ENCODE peak calls at places on chromosomes 13 and 19, in six cellular contexts. P is mesenchymal stem cell, V is GM23248, Y is cardiac muscle cell, U is H9, B is psoas muscle. M is an unnamed sample.

GRCh38 chr13:102680842-102681725 is 13.8 kb downstream of the METTL21C start:
- DNase-seq in P (no peak), B (no peak), V (peak; percentile 47), Y (no peak), U (no peak), M (no peak)

GRCh38 chr19:3404324-3405260 is 38.2 kb downstream of the NFIC start:
- DNase-seq in P (peak; percentile 36), V (peak; percentile 97), U (no peak), B (peak; percentile 96), Y (no peak), M (peak; percentile 64)

GRCh38 chr13:75279834-75280369 is 202.1 kb downstream of the TBC1D4 start:
- DNase-seq in B (no peak), Y (no peak), P (no peak), V (no peak), U (no peak), M (peak; percentile 29)

GRCh38 chr13:111511805-111512504 is 191.5 kb downstream of the TEX29 start:
- DNase-seq in Y (no peak), B (no peak), P (no peak), U (peak; percentile 26), V (no peak), M (no peak)

GRCh38 chr13:82654851-82655517 is 1227.3 kb downstream of the SLITRK1 start:
- DNase-seq in V (peak; percentile 77), U (no peak), B (peak; percentile 86), Y (no peak), P (no peak), M (peak; percentile 58)

GRCh38 chr13:97000295-97000925 is 6.1 kb upstream of the OXGR1 start:
- DNase-seq in U (no peak), B (no peak), P (peak; percentile 15), Y (no peak), V (peak; percentile 79), M (no peak)

GRCh38 chr13:114099191-114099590 is 33.2 kb downstream of the RASA3 start:
- DNase-seq in V (peak; percentile 94), P (peak; percentile 99), U (peak; percentile 86), B (peak; percentile 94), Y (peak; percentile 82), M (peak; percentile 73)

GRCh38 chr13:58488251-58488650 is 856.7 kb downstream of the PCDH17 start:
- DNase-seq in B (no peak), P (no peak), Y (no peak), V (no peak), U (no peak), M (no peak)

GRCh38 chr13:104171132-104171531 is 1104.9 kb upstream of the SLC10A2 start:
- DNase-seq in Y (no peak), P (no peak), B (no peak), V (no peak), U (no peak), M (no peak)

GRCh38 chr13:73717632-73718031 is 416.6 kb downstream of the KLF12 start:
- DNase-seq in U (no peak), P (peak; percentile 48), B (no peak), Y (no peak), V (peak; percentile 7), M (no peak)

GRCh38 chr13:114069376-114070097 is 62.9 kb downstream of the RASA3 start:
- DNase-seq in V (no peak), P (no peak), Y (no peak), U (no peak), B (no peak), M (no peak)

GRCh38 chr13:110524484-110525254 is 36.9 kb downstream of the RAB20 start:
- DNase-seq in B (no peak), P (no peak), U (no peak), Y (no peak), V (no peak), M (peak; percentile 89)

GRCh38 chr19:38204096-38204495 is 19.9 kb downstream of the DPF1 start:
- DNase-seq in U (no peak), P (no peak), V (no peak), Y (no peak), B (no peak), M (no peak)

GRCh38 chr13:40026741-40027140 is 371.3 kb downstream of the COG6 start:
- DNase-seq in V (no peak), U (no peak), P (no peak), Y (no peak), B (no peak), M (no peak)

GRCh38 chr19:604355-604754 is 14.7 kb downstream of the HCN2 start:
- DNase-seq in B (no peak), P (no peak), U (peak; percentile 31), Y (no peak), V (peak; percentile 30), M (no peak)

GRCh38 chr19:46755077-46755852 is 9.0 kb upstream of the STRN4 start:
- DNase-seq in P (peak; percentile 44), B (no peak), V (peak; percentile 67), Y (no peak), U (no peak), M (no peak)

GRCh38 chr19:39631178-39631577 is 24.5 kb upstream of the LGALS16 start:
- DNase-seq in Y (no peak), P (no peak), U (no peak), V (no peak), B (no peak), M (no peak)

GRCh38 chr19:18991468-18991867 is 41.8 kb downstream of the SUGP2 start:
- DNase-seq in V (no peak), U (no peak), B (no peak), P (no peak), Y (no peak), M (no peak)

DNA sequence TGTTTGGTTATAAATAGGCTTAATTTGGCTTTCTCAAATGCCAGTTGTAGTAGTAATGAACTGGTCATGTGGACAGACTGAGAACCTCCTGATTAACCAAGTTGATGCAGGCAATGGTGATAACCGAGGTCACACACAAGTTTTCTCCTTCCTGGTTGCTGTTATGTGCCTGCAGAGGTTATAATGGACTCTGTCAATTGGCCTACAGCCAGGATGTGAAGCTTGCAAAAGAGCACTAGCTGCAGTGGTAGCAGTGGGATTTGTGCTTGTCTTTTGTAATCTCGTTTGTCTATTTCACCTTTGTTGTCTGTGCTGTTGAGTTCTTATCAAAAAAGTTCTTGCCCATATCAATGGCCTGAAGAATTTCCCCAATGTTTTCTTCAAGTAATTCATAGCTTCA is 20.6 kb downstream of the OR10H3 start:
- DNase-seq in Y (no peak), U (no peak), B (no peak), P (no peak), V (no peak), M (no peak)
- H3K9me3 ChIP-seq in Y (no peaks in the 10 kb centered on the region), U (peaks cover 65% of the 10 kb centered on the region), B (no peaks in the 10 kb centered on the region), P (no peaks in the 10 kb centered on the region), V (no peaks in the 10 kb centered on the region), M (no peaks in the 10 kb centered on the region)

GRCh38 chr13:41271456-41272285 is 8.3 kb upstream of the MTRF1 start:
- DNase-seq in Y (no peak), B (no peak), P (no peak), U (no peak), V (no peak), M (no peak)

GRCh38 chr13:41267106-41267505 is 3.7 kb upstream of the MTRF1 start:
- DNase-seq in B (no peak), Y (no peak), U (no peak), V (peak; percentile 10), P (no peak), M (no peak)

GRCh38 chr13:41273806-41274441 is 10.5 kb upstream of the MTRF1 start:
- DNase-seq in B (no peak), U (no peak), P (no peak), Y (no peak), V (no peak), M (no peak)

GRCh38 chr13:41263261-41263971 is at the start of gene MTRF1:
- DNase-seq in B (peak; percentile 88), Y (peak; percentile 77), U (peak; percentile 78), V (peak; percentile 88), P (peak; percentile 82), M (peak; percentile 83)

DNA sequence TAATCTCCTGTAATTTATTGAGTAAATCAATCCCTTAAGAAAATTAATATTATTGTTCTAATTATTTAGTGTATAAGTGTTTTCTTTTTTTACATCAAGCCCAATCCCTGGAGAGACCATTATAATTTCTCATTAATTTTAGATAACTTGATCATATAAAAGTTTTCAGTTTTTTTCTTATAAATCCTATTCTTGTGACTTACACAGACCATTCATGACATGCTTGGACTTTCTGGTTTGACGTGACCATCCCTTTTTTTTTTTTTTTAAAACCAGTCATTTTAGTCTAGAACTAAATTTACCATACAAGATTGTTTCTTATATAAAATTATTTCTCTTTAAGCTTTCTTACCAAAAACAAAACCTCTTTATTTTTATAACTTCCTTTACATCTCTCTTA is 5.4 kb upstream of the MTRF1 start:
- DNase-seq in Y (peak; percentile 23), P (peak; percentile 49), B (no peak), V (peak; percentile 25), U (no peak), M (no peak)
- H3K9me3 ChIP-seq in Y (peaks cover 4% of the 10 kb centered on the region), P (peaks cover 14% of the 10 kb centered on the region), B (no peaks in the 10 kb centered on the region), V (peaks cover 4% of the 10 kb centered on the region), U (peaks cover 12% of the 10 kb centered on the region), M (peaks cover 22% of the 10 kb centered on the region)

GRCh38 chr19:6894313-6894712 is 6.9 kb downstream of the ADGRE1 start:
- DNase-seq in Y (no peak), V (no peak), U (no peak), B (no peak), P (no peak), M (no peak)

GRCh38 chr19:6888967-6889366 is 1.6 kb downstream of the ADGRE1 start:
- DNase-seq in U (no peak), P (no peak), Y (no peak), V (no peak), B (no peak), M (no peak)

GRCh38 chr19:6887326-6887725 is at the start of gene ADGRE1:
- DNase-seq in V (no peak), U (no peak), P (no peak), B (no peak), Y (no peak), M (no peak)

GRCh38 chr19:6890421-6890913 is 3.1 kb downstream of the ADGRE1 start:
- DNase-seq in U (no peak), Y (no peak), V (no peak), P (no peak), B (no peak), M (no peak)

DNA sequence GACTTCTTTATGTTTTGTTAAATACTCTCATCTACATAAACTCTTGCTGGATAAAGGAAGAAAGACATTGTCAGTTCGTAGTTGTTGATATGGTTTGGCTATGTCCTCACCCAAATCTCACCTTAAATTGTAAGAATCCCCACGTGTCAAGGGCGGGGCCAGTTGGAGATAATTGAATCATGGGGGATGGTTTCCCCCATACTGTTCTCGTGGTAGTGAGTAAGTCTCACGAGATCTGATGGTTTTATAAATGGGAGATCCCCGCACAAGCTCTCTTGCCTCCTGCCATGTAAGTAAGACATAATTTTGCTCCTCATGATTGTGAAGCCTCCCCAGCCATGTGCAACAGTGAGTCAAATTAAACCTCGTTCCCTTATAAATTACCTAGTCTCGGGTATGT is 3.6 kb downstream of the ADGRE1 start:
- DNase-seq in Y (no peak), U (no peak), V (no peak), B (no peak), P (no peak), M (no peak)
- H3K9me3 ChIP-seq in Y (no peaks in the 10 kb centered on the region), U (peaks cover 36% of the 10 kb centered on the region), V (no peaks in the 10 kb centered on the region), B (no peaks in the 10 kb centered on the region), P (peaks cover 13% of the 10 kb centered on the region), M (peaks cover 4% of the 10 kb centered on the region)

GRCh38 chr19:44499962-44500949 is at the start of gene ZNF180:
- DNase-seq in Y (peak; percentile 98), V (peak; percentile 96), P (peak; percentile 95), B (peak; percentile 97), U (peak; percentile 99), M (peak; percentile 98)

GRCh38 chr19:44499559-44499958 is 763 bp downstream of the ZNF180 start:
- DNase-seq in B (no peak), U (peak; percentile 55), P (no peak), Y (no peak), V (no peak), M (no peak)

GRCh38 chr19:44496711-44497110 is 3.6 kb downstream of the ZNF180 start:
- DNase-seq in B (no peak), V (no peak), Y (no peak), P (no peak), U (no peak), M (no peak)

GRCh38 chr19:44498988-44499387 is 1.3 kb downstream of the ZNF180 start:
- DNase-seq in U (no peak), P (no peak), V (no peak), Y (no peak), B (no peak), M (no peak)
- H3K9me3 ChIP-seq in U (peaks cover 19% of the 10 kb centered on the region), P (peaks cover 38% of the 10 kb centered on the region), V (no peaks in the 10 kb centered on the region), Y (no peaks in the 10 kb centered on the region), B (peaks cover 58% of the 10 kb centered on the region), M (peaks cover 52% of the 10 kb centered on the region)